ENCODE peak calls at places on chromosomes 1 and 21, in six cellular contexts. One of them, this sample, is unnamed.

GRCh38 chr1:6473974-6474814 is 8.2 kb upstream of the TNFRSF25 start:
- DNase-seq in tibial artery: no peak
- DNase-seq in PC-3: no peak
- DNase-seq in keratinocyte: no peak
- DNase-seq in naive thymus-derived CD4-positive, alpha-beta T cell: no peak
- DNase-seq in right cardiac atrium: no peak
- DNase-seq in this sample: no peak

GRCh38 chr1:113835686-113836290 is 23.5 kb upstream of the RSBN1 start:
- DNase-seq in keratinocyte: no peak
- DNase-seq in naive thymus-derived CD4-positive, alpha-beta T cell: peak
- DNase-seq in right cardiac atrium: no peak
- DNase-seq in PC-3: peak
- DNase-seq in tibial artery: no peak
- DNase-seq in this sample: peak

GRCh38 chr1:64861611-64862010 is 104.7 kb downstream of the JAK1 start:
- DNase-seq in keratinocyte: no peak
- DNase-seq in right cardiac atrium: no peak
- DNase-seq in PC-3: peak
- DNase-seq in tibial artery: no peak
- DNase-seq in naive thymus-derived CD4-positive, alpha-beta T cell: no peak
- DNase-seq in this sample: peak

GRCh38 chr1:230517786-230518185 is 91.7 kb upstream of the PGBD5 start:
- DNase-seq in tibial artery: no peak
- DNase-seq in PC-3: peak
- DNase-seq in keratinocyte: no peak
- DNase-seq in right cardiac atrium: no peak
- DNase-seq in naive thymus-derived CD4-positive, alpha-beta T cell: no peak
- DNase-seq in this sample: no peak

GRCh38 chr21:46084041-46084561 is 13.8 kb upstream of the COL6A2 start:
- DNase-seq in keratinocyte: no peak
- DNase-seq in right cardiac atrium: no peak
- DNase-seq in naive thymus-derived CD4-positive, alpha-beta T cell: no peak
- DNase-seq in tibial artery: no peak
- DNase-seq in PC-3: no peak
- DNase-seq in this sample: no peak

GRCh38 chr1:46413596-46413985 is 19.5 kb downstream of the FAAH start:
- DNase-seq in right cardiac atrium: no peak
- DNase-seq in PC-3: no peak
- DNase-seq in naive thymus-derived CD4-positive, alpha-beta T cell: no peak
- DNase-seq in keratinocyte: no peak
- DNase-seq in tibial artery: no peak
- DNase-seq in this sample: no peak

GRCh38 chr1:27588256-27589232 is 15.4 kb downstream of the AHDC1 start:
- DNase-seq in keratinocyte: no peak
- DNase-seq in naive thymus-derived CD4-positive, alpha-beta T cell: no peak
- DNase-seq in PC-3: no peak
- DNase-seq in right cardiac atrium: peak
- DNase-seq in tibial artery: no peak
- DNase-seq in this sample: no peak

GRCh38 chr1:217471403-217471802 is 159.5 kb downstream of the GPATCH2 start:
- DNase-seq in naive thymus-derived CD4-positive, alpha-beta T cell: no peak
- DNase-seq in tibial artery: no peak
- DNase-seq in PC-3: no peak
- DNase-seq in right cardiac atrium: no peak
- DNase-seq in keratinocyte: no peak
- DNase-seq in this sample: no peak

GRCh38 chr1:205301220-205301821 is 20.2 kb downstream of the NUAK2 start:
- DNase-seq in keratinocyte: no peak
- DNase-seq in tibial artery: no peak
- DNase-seq in right cardiac atrium: no peak
- DNase-seq in PC-3: peak
- DNase-seq in naive thymus-derived CD4-positive, alpha-beta T cell: no peak
- DNase-seq in this sample: peak

GRCh38 chr21:44300262-44300959 is 558 bp downstream of the PFKL start:
- DNase-seq in naive thymus-derived CD4-positive, alpha-beta T cell: peak
- DNase-seq in keratinocyte: no peak
- DNase-seq in right cardiac atrium: peak
- DNase-seq in PC-3: peak
- DNase-seq in tibial artery: peak
- DNase-seq in this sample: peak

GRCh38 chr21:15097580-15097979 is 32.8 kb upstream of the NRIP1 start:
- DNase-seq in keratinocyte: no peak
- DNase-seq in right cardiac atrium: no peak
- DNase-seq in naive thymus-derived CD4-positive, alpha-beta T cell: no peak
- DNase-seq in PC-3: no peak
- DNase-seq in tibial artery: no peak
- DNase-seq in this sample: no peak

GRCh38 chr1:66503841-66504470 is 30.0 kb upstream of the SGIP1 start:
- DNase-seq in tibial artery: no peak
- DNase-seq in naive thymus-derived CD4-positive, alpha-beta T cell: no peak
- DNase-seq in right cardiac atrium: peak
- DNase-seq in keratinocyte: no peak
- DNase-seq in PC-3: peak
- DNase-seq in this sample: peak

GRCh38 chr1:159781992-159782391 is 1.2 kb downstream of the DUSP23 start:
- DNase-seq in PC-3: no peak
- DNase-seq in naive thymus-derived CD4-positive, alpha-beta T cell: no peak
- DNase-seq in tibial artery: no peak
- DNase-seq in keratinocyte: no peak
- DNase-seq in right cardiac atrium: no peak
- DNase-seq in this sample: no peak
- H3K4me3 ChIP-seq in PC-3: no peak
- H3K4me3 ChIP-seq in naive thymus-derived CD4-positive, alpha-beta T cell: no peak
- H3K4me3 ChIP-seq in tibial artery: no peak
- H3K4me3 ChIP-seq in keratinocyte: peak
- H3K4me3 ChIP-seq in right cardiac atrium: peak
- H3K4me3 ChIP-seq in this sample: no peak

GRCh38 chr1:207814469-207814868 is 62.6 kb downstream of the CD46 start:
- DNase-seq in keratinocyte: no peak
- DNase-seq in naive thymus-derived CD4-positive, alpha-beta T cell: no peak
- DNase-seq in tibial artery: peak
- DNase-seq in right cardiac atrium: peak
- DNase-seq in PC-3: no peak
- DNase-seq in this sample: no peak

GRCh38 chr1:207815466-207815865 is 63.6 kb downstream of the CD46 start:
- DNase-seq in PC-3: no peak
- DNase-seq in naive thymus-derived CD4-positive, alpha-beta T cell: no peak
- DNase-seq in keratinocyte: no peak
- DNase-seq in right cardiac atrium: no peak
- DNase-seq in tibial artery: no peak
- DNase-seq in this sample: no peak

GRCh38 chr1:207812778-207813512 is 61.1 kb downstream of the CD46 start:
- DNase-seq in keratinocyte: no peak
- DNase-seq in tibial artery: peak
- DNase-seq in naive thymus-derived CD4-positive, alpha-beta T cell: no peak
- DNase-seq in right cardiac atrium: no peak
- DNase-seq in PC-3: no peak
- DNase-seq in this sample: no peak

GRCh38 chr1:207813513-207813881 is 61.6 kb downstream of the CD46 start:
- DNase-seq in tibial artery: peak
- DNase-seq in keratinocyte: no peak
- DNase-seq in naive thymus-derived CD4-positive, alpha-beta T cell: no peak
- DNase-seq in PC-3: no peak
- DNase-seq in right cardiac atrium: no peak
- DNase-seq in this sample: no peak

DNA sequence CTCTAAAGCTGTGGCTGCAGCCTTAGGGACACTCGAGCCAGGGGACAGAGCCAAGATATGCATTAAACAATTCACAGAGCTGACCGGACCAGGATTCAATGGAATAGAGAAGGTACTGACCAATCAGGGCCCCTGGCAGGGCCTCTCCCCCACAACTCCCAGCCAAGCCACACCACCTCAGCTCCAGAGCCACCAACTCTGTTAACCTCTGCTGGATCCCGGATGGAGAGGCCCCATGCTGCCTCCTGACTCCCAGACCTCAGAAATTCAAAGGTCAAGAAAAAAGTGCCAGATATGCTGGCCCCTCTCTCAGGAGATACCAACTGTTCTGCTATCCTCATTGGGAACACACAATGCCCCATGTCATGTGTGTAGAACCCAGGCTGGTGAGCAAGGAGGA is 62.1 kb downstream of the CD46 start:
- DNase-seq in right cardiac atrium: peak
- DNase-seq in naive thymus-derived CD4-positive, alpha-beta T cell: no peak
- DNase-seq in keratinocyte: no peak
- DNase-seq in PC-3: no peak
- DNase-seq in tibial artery: peak
- DNase-seq in this sample: no peak
- H3K4me3 ChIP-seq in right cardiac atrium: no peak
- H3K4me3 ChIP-seq in naive thymus-derived CD4-positive, alpha-beta T cell: no peak
- H3K4me3 ChIP-seq in keratinocyte: no peak
- H3K4me3 ChIP-seq in PC-3: no peak
- H3K4me3 ChIP-seq in tibial artery: peak
- H3K4me3 ChIP-seq in this sample: no peak

DNA sequence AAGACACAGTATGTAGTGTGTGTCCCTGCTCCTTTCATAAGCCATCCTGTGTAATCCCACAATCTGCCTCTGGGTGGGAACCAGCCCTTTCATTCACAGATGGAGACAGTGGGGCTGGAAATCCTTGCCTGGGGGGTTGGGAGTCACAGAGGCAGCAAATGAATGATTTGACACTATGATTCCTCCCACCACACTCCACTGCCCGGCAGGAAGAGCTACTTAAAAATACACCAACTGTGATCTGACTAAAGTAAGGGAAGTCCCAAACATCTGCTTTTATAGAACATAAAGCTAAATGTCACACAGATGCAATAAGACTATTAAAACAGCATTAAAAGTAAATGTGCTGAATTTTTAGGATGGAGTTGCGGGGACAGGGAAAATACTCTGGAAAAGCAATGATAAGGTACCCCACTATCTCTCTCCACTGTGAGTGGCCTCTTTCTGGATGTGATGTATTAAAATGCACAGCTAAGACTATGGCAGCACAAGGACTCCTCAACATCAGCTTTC is 4.3 kb downstream of the PARP1 start:
- DNase-seq in naive thymus-derived CD4-positive, alpha-beta T cell: no peak
- DNase-seq in right cardiac atrium: no peak
- DNase-seq in PC-3: peak
- DNase-seq in keratinocyte: peak
- DNase-seq in tibial artery: no peak
- DNase-seq in this sample: no peak
- H3K4me3 ChIP-seq in naive thymus-derived CD4-positive, alpha-beta T cell: no peak
- H3K4me3 ChIP-seq in right cardiac atrium: no peak
- H3K4me3 ChIP-seq in PC-3: no peak
- H3K4me3 ChIP-seq in keratinocyte: no peak
- H3K4me3 ChIP-seq in tibial artery: no peak
- H3K4me3 ChIP-seq in this sample: no peak

DNA sequence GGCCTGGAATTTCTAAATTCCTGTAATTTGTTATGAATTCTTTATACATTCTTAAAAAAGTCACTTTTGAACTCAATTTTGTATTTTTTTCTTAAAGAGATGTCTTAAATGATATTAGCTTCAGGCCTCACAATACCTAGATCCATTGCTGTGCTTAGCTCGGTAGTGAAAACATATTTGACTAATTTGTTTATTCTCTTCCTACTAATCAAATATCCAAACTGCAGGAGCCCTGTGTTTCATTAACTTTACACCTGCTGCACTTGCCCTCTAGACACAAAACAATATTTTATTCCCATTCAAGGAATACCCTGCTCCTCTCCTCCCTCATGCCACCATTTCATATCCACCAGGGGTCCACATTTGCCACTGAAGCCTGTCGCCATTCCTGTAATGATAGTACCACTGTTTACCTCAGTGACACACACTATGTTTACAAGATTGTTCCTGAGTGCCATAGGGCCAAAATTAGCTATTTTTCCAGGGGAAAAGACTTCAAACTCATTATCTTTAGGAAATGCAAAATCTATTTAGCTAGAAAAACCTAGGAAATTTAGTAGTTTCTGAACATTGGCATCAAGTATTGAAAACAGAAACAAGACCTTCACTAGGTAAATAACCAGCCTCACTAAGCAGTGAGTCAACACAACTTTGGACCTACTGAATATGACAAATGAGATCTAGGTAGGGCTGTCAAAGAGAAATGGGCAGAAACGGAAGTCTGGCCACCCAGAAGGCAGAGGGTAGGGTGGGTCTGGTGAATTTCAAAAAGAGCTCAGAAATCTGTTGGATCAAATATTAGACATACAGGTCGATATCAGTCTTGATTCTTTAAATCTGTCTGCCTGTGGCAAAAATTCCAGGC is 134.6 kb upstream of the KCNK1 start:
- DNase-seq in PC-3: peak
- DNase-seq in keratinocyte: no peak
- DNase-seq in right cardiac atrium: no peak
- DNase-seq in tibial artery: no peak
- DNase-seq in naive thymus-derived CD4-positive, alpha-beta T cell: no peak
- DNase-seq in this sample: no peak
- H3K4me3 ChIP-seq in PC-3: no peak
- H3K4me3 ChIP-seq in keratinocyte: no peak
- H3K4me3 ChIP-seq in right cardiac atrium: no peak
- H3K4me3 ChIP-seq in tibial artery: no peak
- H3K4me3 ChIP-seq in naive thymus-derived CD4-positive, alpha-beta T cell: no peak
- H3K4me3 ChIP-seq in this sample: no peak

DNA sequence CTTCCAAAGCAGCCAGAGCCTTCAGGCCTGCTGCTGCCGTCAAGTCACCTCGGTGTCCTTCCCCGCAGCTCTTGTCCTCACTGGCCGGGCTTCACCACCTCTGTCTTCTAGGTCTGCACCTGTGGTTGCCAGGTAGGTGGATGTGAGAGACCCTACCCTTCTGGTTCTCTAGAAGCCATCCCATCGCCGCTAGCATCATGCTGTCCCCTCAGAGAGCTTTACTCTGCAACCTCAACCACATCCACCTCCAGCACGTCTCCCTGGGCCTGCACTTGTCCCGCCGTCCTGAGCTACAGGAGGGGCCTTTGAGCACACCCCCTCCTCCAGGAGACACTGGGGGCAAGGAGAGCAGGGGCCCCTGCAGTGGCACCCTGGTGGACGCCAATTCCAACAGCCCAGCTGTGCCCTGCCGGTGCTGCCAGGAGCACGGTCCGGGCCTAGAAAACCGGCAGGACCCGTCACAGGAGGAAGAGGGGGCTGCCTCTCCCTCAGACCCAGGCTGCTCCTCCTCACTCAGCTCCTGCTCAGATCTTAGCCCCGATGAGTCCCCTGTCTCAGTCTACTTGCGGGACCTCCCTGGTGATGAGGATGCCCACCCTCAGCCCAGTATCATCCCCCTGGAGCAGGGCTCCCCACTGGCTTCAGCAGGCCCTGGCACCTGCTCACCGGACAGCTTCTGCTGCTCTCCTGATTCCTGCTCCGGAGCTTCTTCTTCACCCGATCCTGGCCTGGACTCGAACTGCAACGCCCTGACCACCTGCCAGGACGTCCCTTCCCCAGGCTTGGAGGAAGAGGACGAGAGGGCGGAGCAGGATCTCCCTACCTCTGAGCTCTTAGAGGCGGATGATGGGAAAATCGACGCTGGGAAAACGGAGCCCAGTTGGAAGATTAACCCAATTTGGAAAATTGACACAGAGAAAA is 1.1 kb downstream of the RUSC1 start:
- DNase-seq in tibial artery: peak
- DNase-seq in right cardiac atrium: peak
- DNase-seq in PC-3: no peak
- DNase-seq in keratinocyte: no peak
- DNase-seq in naive thymus-derived CD4-positive, alpha-beta T cell: no peak
- DNase-seq in this sample: no peak
- H3K4me3 ChIP-seq in tibial artery: peak
- H3K4me3 ChIP-seq in right cardiac atrium: peak
- H3K4me3 ChIP-seq in PC-3: peak
- H3K4me3 ChIP-seq in keratinocyte: no peak
- H3K4me3 ChIP-seq in naive thymus-derived CD4-positive, alpha-beta T cell: no peak
- H3K4me3 ChIP-seq in this sample: peak